ENCODE peak calls at places on chromosomes 5 and 9, in seven cellular contexts. One of them, this sample, is unnamed.
A peak's percentile ranks its signal among the peaks of the same experiment; 100 is the strongest.

GRCh38 chr5:122091942-122092600 is 14.0 kb upstream of the LOX start:
- DNase-seq in AG09309: no peak
- DNase-seq in effector memory CD8-positive, alpha-beta T cell: no peak
- DNase-seq in spleen: no peak
- DNase-seq in activated CD8-positive, alpha-beta memory T cell treated with anti-CD3 and anti-CD28 coated beads for 24 hours: no peak
- DNase-seq in GM12865: no peak
- DNase-seq in AG04450: no peak
- DNase-seq in this sample: no peak

GRCh38 chr9:104856413-104856941 is 71.5 kb downstream of the ABCA1 start:
- DNase-seq in activated CD8-positive, alpha-beta memory T cell treated with anti-CD3 and anti-CD28 coated beads for 24 hours: no peak
- DNase-seq in effector memory CD8-positive, alpha-beta T cell: no peak
- DNase-seq in spleen: no peak
- DNase-seq in AG09309: no peak
- DNase-seq in GM12865: no peak
- DNase-seq in AG04450: no peak
- DNase-seq in this sample: no peak

GRCh38 chr9:30504502-30504905 is 1879.9 kb upstream of the ACO1 start:
- DNase-seq in GM12865: no peak
- DNase-seq in AG09309: no peak
- DNase-seq in spleen: no peak
- DNase-seq in AG04450: no peak
- DNase-seq in activated CD8-positive, alpha-beta memory T cell treated with anti-CD3 and anti-CD28 coated beads for 24 hours: no peak
- DNase-seq in effector memory CD8-positive, alpha-beta T cell: no peak
- DNase-seq in this sample: no peak

GRCh38 chr9:87713278-87713989 is 12.5 kb upstream of the CTSL start:
- DNase-seq in GM12865: no peak
- DNase-seq in activated CD8-positive, alpha-beta memory T cell treated with anti-CD3 and anti-CD28 coated beads for 24 hours: no peak
- DNase-seq in effector memory CD8-positive, alpha-beta T cell: no peak
- DNase-seq in AG04450: peak; percentile 94
- DNase-seq in AG09309: peak; percentile 98
- DNase-seq in spleen: no peak
- DNase-seq in this sample: peak; percentile 85

GRCh38 chr5:76782444-76782843 is 36.4 kb upstream of the F2RL1 start:
- DNase-seq in GM12865: no peak
- DNase-seq in effector memory CD8-positive, alpha-beta T cell: no peak
- DNase-seq in activated CD8-positive, alpha-beta memory T cell treated with anti-CD3 and anti-CD28 coated beads for 24 hours: no peak
- DNase-seq in AG09309: no peak
- DNase-seq in AG04450: no peak
- DNase-seq in spleen: no peak
- DNase-seq in this sample: no peak

GRCh38 chr5:144487207-144487606 is 316.5 kb downstream of the KCTD16 start:
- DNase-seq in activated CD8-positive, alpha-beta memory T cell treated with anti-CD3 and anti-CD28 coated beads for 24 hours: no peak
- DNase-seq in AG04450: no peak
- DNase-seq in effector memory CD8-positive, alpha-beta T cell: no peak
- DNase-seq in spleen: no peak
- DNase-seq in AG09309: no peak
- DNase-seq in GM12865: no peak
- DNase-seq in this sample: no peak

GRCh38 chr5:179261301-179262125 is 83.7 kb downstream of the ADAMTS2 start:
- DNase-seq in spleen: peak; percentile 74
- DNase-seq in effector memory CD8-positive, alpha-beta T cell: no peak
- DNase-seq in GM12865: no peak
- DNase-seq in AG04450: no peak
- DNase-seq in activated CD8-positive, alpha-beta memory T cell treated with anti-CD3 and anti-CD28 coated beads for 24 hours: peak; percentile 53
- DNase-seq in AG09309: no peak
- DNase-seq in this sample: peak; percentile 34

GRCh38 chr5:59637878-59638580 is 255.5 kb downstream of the PDE4D start:
- DNase-seq in activated CD8-positive, alpha-beta memory T cell treated with anti-CD3 and anti-CD28 coated beads for 24 hours: no peak
- DNase-seq in AG04450: no peak
- DNase-seq in GM12865: no peak
- DNase-seq in AG09309: no peak
- DNase-seq in spleen: no peak
- DNase-seq in effector memory CD8-positive, alpha-beta T cell: no peak
- DNase-seq in this sample: no peak

GRCh38 chr5:79255786-79256557 is 20.0 kb downstream of the JMY start:
- DNase-seq in GM12865: peak; percentile 73
- DNase-seq in AG04450: no peak
- DNase-seq in AG09309: no peak
- DNase-seq in effector memory CD8-positive, alpha-beta T cell: no peak
- DNase-seq in activated CD8-positive, alpha-beta memory T cell treated with anti-CD3 and anti-CD28 coated beads for 24 hours: no peak
- DNase-seq in spleen: no peak
- DNase-seq in this sample: no peak

GRCh38 chr9:93299418-93300174 is 115.7 kb downstream of the WNK2 start:
- DNase-seq in AG04450: no peak
- DNase-seq in spleen: peak; percentile 47
- DNase-seq in AG09309: no peak
- DNase-seq in effector memory CD8-positive, alpha-beta T cell: no peak
- DNase-seq in GM12865: no peak
- DNase-seq in activated CD8-positive, alpha-beta memory T cell treated with anti-CD3 and anti-CD28 coated beads for 24 hours: no peak
- DNase-seq in this sample: no peak

GRCh38 chr5:139422307-139422893 is 16.9 kb downstream of the DNAJC18 start:
- DNase-seq in AG09309: peak; percentile 31
- DNase-seq in spleen: no peak
- DNase-seq in effector memory CD8-positive, alpha-beta T cell: peak; percentile 68
- DNase-seq in AG04450: peak; percentile 51
- DNase-seq in activated CD8-positive, alpha-beta memory T cell treated with anti-CD3 and anti-CD28 coated beads for 24 hours: no peak
- DNase-seq in GM12865: peak; percentile 85
- DNase-seq in this sample: no peak

GRCh38 chr5:153672347-153673090 is 182.0 kb downstream of the GRIA1 start:
- DNase-seq in spleen: no peak
- DNase-seq in activated CD8-positive, alpha-beta memory T cell treated with anti-CD3 and anti-CD28 coated beads for 24 hours: no peak
- DNase-seq in effector memory CD8-positive, alpha-beta T cell: no peak
- DNase-seq in GM12865: no peak
- DNase-seq in AG09309: peak; percentile 11
- DNase-seq in AG04450: no peak
- DNase-seq in this sample: no peak

GRCh38 chr5:5155617-5156016 is 15.5 kb downstream of the ADAMTS16 start:
- DNase-seq in AG04450: no peak
- DNase-seq in GM12865: no peak
- DNase-seq in AG09309: no peak
- DNase-seq in effector memory CD8-positive, alpha-beta T cell: no peak
- DNase-seq in activated CD8-positive, alpha-beta memory T cell treated with anti-CD3 and anti-CD28 coated beads for 24 hours: no peak
- DNase-seq in spleen: no peak
- DNase-seq in this sample: no peak

GRCh38 chr9:75941577-75942311 is 51.3 kb downstream of the PCSK5 start:
- DNase-seq in effector memory CD8-positive, alpha-beta T cell: no peak
- DNase-seq in GM12865: no peak
- DNase-seq in activated CD8-positive, alpha-beta memory T cell treated with anti-CD3 and anti-CD28 coated beads for 24 hours: no peak
- DNase-seq in AG09309: no peak
- DNase-seq in AG04450: no peak
- DNase-seq in spleen: no peak
- DNase-seq in this sample: no peak

GRCh38 chr9:110871736-110872135 is 166.5 kb downstream of the LPAR1 start:
- DNase-seq in spleen: no peak
- DNase-seq in GM12865: no peak
- DNase-seq in AG04450: no peak
- DNase-seq in activated CD8-positive, alpha-beta memory T cell treated with anti-CD3 and anti-CD28 coated beads for 24 hours: no peak
- DNase-seq in effector memory CD8-positive, alpha-beta T cell: no peak
- DNase-seq in AG09309: no peak
- DNase-seq in this sample: no peak

GRCh38 chr9:129208191-129209091 is 30.4 kb upstream of the IER5L start:
- DNase-seq in activated CD8-positive, alpha-beta memory T cell treated with anti-CD3 and anti-CD28 coated beads for 24 hours: peak; percentile 84
- DNase-seq in effector memory CD8-positive, alpha-beta T cell: no peak
- DNase-seq in GM12865: no peak
- DNase-seq in AG09309: no peak
- DNase-seq in spleen: no peak
- DNase-seq in AG04450: no peak
- DNase-seq in this sample: no peak

GRCh38 chr5:119070578-119070827 is 384 bp upstream of the DMXL1 start:
- DNase-seq in spleen: peak; percentile 94
- DNase-seq in GM12865: no peak
- DNase-seq in AG04450: no peak
- DNase-seq in effector memory CD8-positive, alpha-beta T cell: no peak
- DNase-seq in AG09309: no peak
- DNase-seq in activated CD8-positive, alpha-beta memory T cell treated with anti-CD3 and anti-CD28 coated beads for 24 hours: no peak
- DNase-seq in this sample: peak; percentile 90

GRCh38 chr9:84997472-84997871 is 327.9 kb downstream of the NTRK2 start:
- DNase-seq in GM12865: peak; percentile 8
- DNase-seq in effector memory CD8-positive, alpha-beta T cell: no peak
- DNase-seq in AG04450: no peak
- DNase-seq in AG09309: no peak
- DNase-seq in spleen: no peak
- DNase-seq in activated CD8-positive, alpha-beta memory T cell treated with anti-CD3 and anti-CD28 coated beads for 24 hours: no peak
- DNase-seq in this sample: no peak

GRCh38 chr5:89293849-89294248 is 410.9 kb upstream of the MEF2C start:
- DNase-seq in AG09309: peak; percentile 82
- DNase-seq in activated CD8-positive, alpha-beta memory T cell treated with anti-CD3 and anti-CD28 coated beads for 24 hours: no peak
- DNase-seq in effector memory CD8-positive, alpha-beta T cell: no peak
- DNase-seq in spleen: no peak
- DNase-seq in AG04450: no peak
- DNase-seq in GM12865: no peak
- DNase-seq in this sample: no peak

GRCh38 chr9:129568560-129569505 is 52.1 kb downstream of the C9orf50 start:
- DNase-seq in AG04450: no peak
- DNase-seq in GM12865: no peak
- DNase-seq in spleen: no peak
- DNase-seq in activated CD8-positive, alpha-beta memory T cell treated with anti-CD3 and anti-CD28 coated beads for 24 hours: no peak
- DNase-seq in effector memory CD8-positive, alpha-beta T cell: no peak
- DNase-seq in AG09309: no peak
- DNase-seq in this sample: peak; percentile 71

GRCh38 chr9:78985084-78985738 is 586.6 kb upstream of the TLE4 start:
- DNase-seq in effector memory CD8-positive, alpha-beta T cell: no peak
- DNase-seq in AG09309: no peak
- DNase-seq in AG04450: peak; percentile 1
- DNase-seq in activated CD8-positive, alpha-beta memory T cell treated with anti-CD3 and anti-CD28 coated beads for 24 hours: no peak
- DNase-seq in spleen: no peak
- DNase-seq in GM12865: no peak
- DNase-seq in this sample: no peak

GRCh38 chr5:67971223-67971830 is 244.2 kb upstream of the PIK3R1 start:
- DNase-seq in activated CD8-positive, alpha-beta memory T cell treated with anti-CD3 and anti-CD28 coated beads for 24 hours: no peak
- DNase-seq in AG09309: peak; percentile 71
- DNase-seq in GM12865: no peak
- DNase-seq in effector memory CD8-positive, alpha-beta T cell: no peak
- DNase-seq in spleen: no peak
- DNase-seq in AG04450: peak; percentile 10
- DNase-seq in this sample: no peak